ENCODE peak calls at places on chromosomes 1 and 21, in seven cellular contexts. H, T, B, E, I, V and P are unnamed samples.

GRCh38 chr1:24913616-24914225 is 16.4 kb downstream of the RUNX3 start:
- DNase-seq in H (no peak), T (no peak), B (no peak), E (no peak), I (no peak), V (no peak), P (no peak)

GRCh38 chr1:12595839-12596821 is 21.9 kb downstream of the DHRS3 start:
- DNase-seq in H (peak), T (peak), B (peak), E (peak), I (peak), V (peak), P (no peak)

GRCh38 chr1:113207019-113207418 is 134.0 kb downstream of the LRIG2 start:
- DNase-seq in H (no peak), T (no peak), B (no peak), E (no peak), I (no peak), V (no peak), P (no peak)

GRCh38 chr1:28577052-28577678 is 14.9 kb upstream of the RAB42 start:
- DNase-seq in H (no peak), T (no peak), B (no peak), E (peak), I (no peak), V (no peak), P (no peak)

GRCh38 chr1:47224676-47225399 is 7.2 kb downstream of the TAL1 start:
- DNase-seq in H (no peak), T (no peak), B (no peak), E (no peak), I (no peak), V (no peak), P (no peak)

GRCh38 chr1:11873395-11873794 is 14.7 kb upstream of the NPPB start:
- DNase-seq in H (no peak), T (no peak), B (no peak), E (no peak), I (no peak), V (no peak), P (no peak)

GRCh38 chr1:99645699-99646531 is at the start of gene PALMD:
- DNase-seq in H (no peak), T (no peak), B (peak), E (peak), I (peak), V (no peak), P (no peak)

GRCh38 chr1:15028117-15028516 is 125.4 kb upstream of the TMEM51 start:
- DNase-seq in H (peak), T (peak), B (no peak), E (peak), I (no peak), V (peak), P (no peak)

GRCh38 chr21:42849759-42850412 is 29.5 kb downstream of the WDR4 start:
- DNase-seq in H (no peak), T (no peak), B (peak), E (no peak), I (no peak), V (no peak), P (no peak)

GRCh38 chr1:116318897-116319296 is 54.1 kb upstream of the ATP1A1 start:
- DNase-seq in H (no peak), T (no peak), B (no peak), E (no peak), I (no peak), V (no peak), P (no peak)

GRCh38 chr1:16067127-16067768 is 6.2 kb downstream of the FAM131C start:
- DNase-seq in H (no peak), T (no peak), B (no peak), E (no peak), I (peak), V (no peak), P (no peak)

GRCh38 chr1:197577580-197577979 is 197.7 kb downstream of the DENND1B start:
- DNase-seq in H (no peak), T (no peak), B (no peak), E (no peak), I (no peak), V (no peak), P (no peak)

GRCh38 chr1:167207940-167208623 is 12.6 kb upstream of the POU2F1 start:
- DNase-seq in H (no peak), T (no peak), B (no peak), E (no peak), I (no peak), V (no peak), P (no peak)
- TF ChIP-seq CTCF in H (peak), T (peak), B (no peak), E (no peak), I (peak), V (peak), P (peak)

GRCh38 chr1:84720275-84720780 is 30.1 kb upstream of the SSX2IP start:
- DNase-seq in H (no peak), T (no peak), B (no peak), E (no peak), I (no peak), V (no peak), P (no peak)

GRCh38 chr1:84721152-84721551 is 30.9 kb upstream of the SSX2IP start:
- DNase-seq in H (no peak), T (peak), B (no peak), E (peak), I (no peak), V (peak), P (no peak)

GRCh38 chr1:84726593-84727275 is 36.5 kb upstream of the SSX2IP start:
- DNase-seq in H (no peak), T (peak), B (no peak), E (no peak), I (no peak), V (peak), P (no peak)

GRCh38 chr1:84722794-84723193 is 32.5 kb upstream of the SSX2IP start:
- DNase-seq in H (no peak), T (peak), B (no peak), E (no peak), I (no peak), V (no peak), P (no peak)

GRCh38 chr1:84724128-84724860 is 34.0 kb upstream of the SSX2IP start:
- DNase-seq in H (no peak), T (no peak), B (peak), E (no peak), I (no peak), V (no peak), P (no peak)
- TF ChIP-seq CTCF in H (no peak), T (no peak), B (no peak), E (no peak), I (peak), V (peak), P (peak)

GRCh38 chr1:151881479-151881878 is 27.8 kb downstream of the THEM4 start:
- DNase-seq in H (no peak), T (no peak), B (no peak), E (no peak), I (no peak), V (no peak), P (no peak)
- TF ChIP-seq CTCF in H (no peak), T (no peak), B (no peak), E (peak), I (no peak), V (no peak), P (peak)

GRCh38 chr21:39673163-39673562 is 60.4 kb downstream of the B3GALT5 start:
- DNase-seq in H (no peak), T (no peak), B (no peak), E (no peak), I (no peak), V (no peak), P (no peak)

GRCh38 chr21:39676054-39676771 is 63.5 kb downstream of the B3GALT5 start:
- DNase-seq in H (no peak), T (peak), B (no peak), E (peak), I (no peak), V (no peak), P (no peak)

GRCh38 chr21:39674794-39675193 is 62.1 kb downstream of the B3GALT5 start:
- DNase-seq in H (no peak), T (no peak), B (no peak), E (no peak), I (no peak), V (no peak), P (no peak)

GRCh38 chr21:39673736-39674135 is 61.0 kb downstream of the B3GALT5 start:
- DNase-seq in H (no peak), T (no peak), B (no peak), E (no peak), I (no peak), V (no peak), P (no peak)

DNA sequence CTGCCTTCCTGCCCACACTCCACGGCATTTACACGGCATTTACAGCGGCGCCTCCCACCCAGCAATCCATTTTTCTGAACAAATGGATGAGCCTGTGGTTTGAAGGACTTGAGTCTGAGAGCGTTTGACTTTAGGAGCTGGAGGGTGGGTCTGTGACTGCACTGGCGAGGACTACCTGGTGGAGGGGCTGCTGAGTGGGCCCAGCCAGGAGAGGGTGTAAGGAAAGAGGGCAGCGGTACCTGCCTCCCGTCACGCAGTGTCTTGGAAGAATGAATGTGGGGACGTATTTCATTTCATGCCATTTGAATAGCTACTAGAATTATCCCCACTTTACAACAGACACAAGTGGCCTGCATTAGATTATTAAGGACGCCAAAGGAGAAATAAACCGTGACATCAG is 62.9 kb downstream of the B3GALT5 start:
- DNase-seq in H (no peak), T (no peak), B (no peak), E (no peak), I (no peak), V (no peak), P (no peak)
- TF ChIP-seq CTCF in H (no peak), T (no peak), B (no peak), E (no peak), I (no peak), V (no peak), P (no peak)

GRCh38 chr1:193519922-193520321 is 333.5 kb upstream of the B3GALT2 start:
- DNase-seq in H (no peak), T (peak), B (no peak), E (no peak), I (no peak), V (no peak), P (no peak)
- TF ChIP-seq CTCF in H (no peak), T (no peak), B (no peak), E (no peak), I (no peak), V (no peak), P (no peak)

DNA sequence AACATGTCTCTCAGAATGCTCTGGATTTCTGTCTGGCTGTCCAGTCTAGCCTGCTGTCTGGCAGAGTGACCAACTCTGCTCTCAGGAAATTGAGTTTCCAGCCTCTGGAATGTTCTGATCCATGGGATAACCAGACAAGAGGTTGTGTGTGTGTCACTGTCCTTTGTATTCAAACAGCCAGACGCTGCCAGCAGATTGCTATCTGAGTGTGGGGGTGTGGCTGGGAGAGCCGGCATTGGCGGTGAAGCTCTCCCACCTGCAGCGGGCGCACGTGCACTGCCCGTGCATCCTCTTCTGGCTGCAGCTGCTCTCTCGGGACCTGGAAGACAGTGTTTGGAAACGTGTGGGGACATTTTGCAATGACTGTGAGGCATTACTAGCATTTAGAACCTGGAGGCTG is 26.1 kb downstream of the PKP1 start:
- DNase-seq in H (peak), T (peak), B (peak), E (peak), I (peak), V (peak), P (no peak)
- TF ChIP-seq CTCF in H (no peak), T (no peak), B (no peak), E (no peak), I (no peak), V (no peak), P (peak)